ENCODE peak calls at places on chromosomes 13 and 19, in nine cellular contexts. One of them, this sample, is unnamed. For H3K4me1, the result is how much of the 10 kb centered on the place peaks cover.

GRCh38 chr19:55113570-55114039 is 3.8 kb downstream of the PPP1R12C start:
- DNase-seq in A549: peak
- DNase-seq in PC-9: no peak
- DNase-seq in heart right ventricle: peak
- DNase-seq in H9: peak
- DNase-seq in lower lobe of right lung: peak
- DNase-seq in hepatocyte: peak
- DNase-seq in HepG2: peak
- DNase-seq in CD8-positive, alpha-beta T cell: no peak
- DNase-seq in this sample: no peak

GRCh38 chr13:79936368-79937136 is 404.4 kb downstream of the SPRY2 start:
- DNase-seq in A549: peak
- DNase-seq in PC-9: peak
- DNase-seq in heart right ventricle: no peak
- DNase-seq in H9: no peak
- DNase-seq in lower lobe of right lung: no peak
- DNase-seq in hepatocyte: peak
- DNase-seq in HepG2: peak
- DNase-seq in CD8-positive, alpha-beta T cell: no peak
- DNase-seq in this sample: peak

GRCh38 chr19:7908078-7908699 is 4.5 kb downstream of the MAP2K7 start:
- DNase-seq in A549: no peak
- DNase-seq in PC-9: no peak
- DNase-seq in heart right ventricle: no peak
- DNase-seq in H9: no peak
- DNase-seq in lower lobe of right lung: no peak
- DNase-seq in hepatocyte: no peak
- DNase-seq in HepG2: no peak
- DNase-seq in CD8-positive, alpha-beta T cell: no peak
- DNase-seq in this sample: no peak

GRCh38 chr13:29021311-29021710 is 201.2 kb downstream of the MTUS2 start:
- DNase-seq in A549: no peak
- DNase-seq in PC-9: no peak
- DNase-seq in heart right ventricle: no peak
- DNase-seq in H9: no peak
- DNase-seq in lower lobe of right lung: no peak
- DNase-seq in hepatocyte: no peak
- DNase-seq in HepG2: no peak
- DNase-seq in CD8-positive, alpha-beta T cell: no peak
- DNase-seq in this sample: no peak

GRCh38 chr19:1081301-1082164 is 13.6 kb downstream of the POLR2E start:
- DNase-seq in A549: no peak
- DNase-seq in PC-9: no peak
- DNase-seq in heart right ventricle: peak
- DNase-seq in H9: no peak
- DNase-seq in lower lobe of right lung: no peak
- DNase-seq in hepatocyte: peak
- DNase-seq in HepG2: no peak
- DNase-seq in CD8-positive, alpha-beta T cell: no peak
- DNase-seq in this sample: no peak

GRCh38 chr13:40220299-40220935 is 446.0 kb downstream of the FOXO1 start:
- DNase-seq in A549: no peak
- DNase-seq in PC-9: no peak
- DNase-seq in heart right ventricle: no peak
- DNase-seq in H9: no peak
- DNase-seq in lower lobe of right lung: no peak
- DNase-seq in hepatocyte: no peak
- DNase-seq in HepG2: no peak
- DNase-seq in CD8-positive, alpha-beta T cell: no peak
- DNase-seq in this sample: no peak

GRCh38 chr19:7679017-7679720 is 1.5 kb upstream of the TRAPPC5 start:
- DNase-seq in A549: no peak
- DNase-seq in PC-9: no peak
- DNase-seq in heart right ventricle: no peak
- DNase-seq in H9: no peak
- DNase-seq in lower lobe of right lung: peak
- DNase-seq in hepatocyte: no peak
- DNase-seq in HepG2: peak
- DNase-seq in CD8-positive, alpha-beta T cell: peak
- DNase-seq in this sample: peak

GRCh38 chr19:4523306-4524110 is 5.2 kb upstream of the PLIN4 start:
- DNase-seq in A549: peak
- DNase-seq in PC-9: peak
- DNase-seq in heart right ventricle: peak
- DNase-seq in H9: peak
- DNase-seq in lower lobe of right lung: peak
- DNase-seq in hepatocyte: no peak
- DNase-seq in HepG2: peak
- DNase-seq in CD8-positive, alpha-beta T cell: peak
- DNase-seq in this sample: peak

GRCh38 chr19:5665781-5666513 is 14.4 kb downstream of the MICOS13 start:
- DNase-seq in A549: peak
- DNase-seq in PC-9: no peak
- DNase-seq in heart right ventricle: no peak
- DNase-seq in H9: no peak
- DNase-seq in lower lobe of right lung: peak
- DNase-seq in hepatocyte: no peak
- DNase-seq in HepG2: peak
- DNase-seq in CD8-positive, alpha-beta T cell: no peak
- DNase-seq in this sample: peak

GRCh38 chr13:101514695-101515275 is 62.3 kb downstream of the ITGBL1 start:
- DNase-seq in A549: peak
- DNase-seq in PC-9: peak
- DNase-seq in heart right ventricle: no peak
- DNase-seq in H9: no peak
- DNase-seq in lower lobe of right lung: no peak
- DNase-seq in hepatocyte: peak
- DNase-seq in HepG2: peak
- DNase-seq in CD8-positive, alpha-beta T cell: peak
- DNase-seq in this sample: peak

DNA sequence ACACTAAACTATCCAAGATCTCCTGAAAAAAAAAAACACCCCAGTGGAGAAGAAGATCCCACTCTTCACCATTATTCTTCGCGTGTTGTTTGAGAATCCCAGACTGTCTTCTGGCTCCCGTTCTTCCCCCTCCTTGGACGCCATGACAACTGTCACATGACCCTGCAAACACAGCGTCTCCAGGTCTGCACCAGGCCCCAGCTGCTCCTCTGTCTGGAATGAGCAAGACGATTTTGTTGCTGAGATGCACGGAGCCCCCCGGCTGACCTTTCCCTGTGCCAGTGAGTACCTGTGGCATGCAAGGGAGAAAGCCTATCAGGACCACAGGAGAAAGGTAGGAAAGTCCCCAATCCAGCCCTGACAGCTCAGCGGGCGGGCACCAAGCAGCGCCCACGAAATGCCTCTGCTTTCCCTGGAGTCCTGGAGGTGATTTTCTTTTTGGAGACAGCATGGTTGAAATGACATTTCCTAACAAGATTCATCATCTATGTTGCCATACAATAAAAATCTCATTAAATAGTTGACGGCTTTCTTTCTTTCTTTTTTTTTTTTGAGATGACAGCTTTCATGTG is at the start of gene CFAP97D2:
- DNase-seq in A549: no peak
- DNase-seq in PC-9: no peak
- DNase-seq in heart right ventricle: no peak
- DNase-seq in H9: no peak
- DNase-seq in lower lobe of right lung: no peak
- DNase-seq in hepatocyte: no peak
- DNase-seq in HepG2: no peak
- DNase-seq in CD8-positive, alpha-beta T cell: no peak
- DNase-seq in this sample: no peak
- H3K4me1 ChIP-seq in A549: under half
- H3K4me1 ChIP-seq in PC-9: under half
- H3K4me1 ChIP-seq in heart right ventricle: under half
- H3K4me1 ChIP-seq in H9: under half
- H3K4me1 ChIP-seq in lower lobe of right lung: under half
- H3K4me1 ChIP-seq in hepatocyte: under half
- H3K4me1 ChIP-seq in HepG2: under half
- H3K4me1 ChIP-seq in CD8-positive, alpha-beta T cell: under half
- H3K4me1 ChIP-seq in this sample: under half

GRCh38 chr19:49613374-49613773 is 22.4 kb downstream of the PRR12 start:
- DNase-seq in A549: peak
- DNase-seq in PC-9: peak
- DNase-seq in heart right ventricle: no peak
- DNase-seq in H9: no peak
- DNase-seq in lower lobe of right lung: no peak
- DNase-seq in hepatocyte: peak
- DNase-seq in HepG2: no peak
- DNase-seq in CD8-positive, alpha-beta T cell: no peak
- DNase-seq in this sample: peak

GRCh38 chr19:49615861-49616260 is 24.1 kb downstream of the RRAS start:
- DNase-seq in A549: no peak
- DNase-seq in PC-9: no peak
- DNase-seq in heart right ventricle: no peak
- DNase-seq in H9: no peak
- DNase-seq in lower lobe of right lung: no peak
- DNase-seq in hepatocyte: no peak
- DNase-seq in HepG2: no peak
- DNase-seq in CD8-positive, alpha-beta T cell: no peak
- DNase-seq in this sample: no peak

GRCh38 chr19:49616945-49617344 is 23.0 kb downstream of the RRAS start:
- DNase-seq in A549: no peak
- DNase-seq in PC-9: no peak
- DNase-seq in heart right ventricle: no peak
- DNase-seq in H9: no peak
- DNase-seq in lower lobe of right lung: no peak
- DNase-seq in hepatocyte: no peak
- DNase-seq in HepG2: no peak
- DNase-seq in CD8-positive, alpha-beta T cell: no peak
- DNase-seq in this sample: no peak

GRCh38 chr19:49616532-49616931 is 23.4 kb downstream of the RRAS start:
- DNase-seq in A549: no peak
- DNase-seq in PC-9: no peak
- DNase-seq in heart right ventricle: no peak
- DNase-seq in H9: no peak
- DNase-seq in lower lobe of right lung: no peak
- DNase-seq in hepatocyte: no peak
- DNase-seq in HepG2: no peak
- DNase-seq in CD8-positive, alpha-beta T cell: no peak
- DNase-seq in this sample: no peak

DNA sequence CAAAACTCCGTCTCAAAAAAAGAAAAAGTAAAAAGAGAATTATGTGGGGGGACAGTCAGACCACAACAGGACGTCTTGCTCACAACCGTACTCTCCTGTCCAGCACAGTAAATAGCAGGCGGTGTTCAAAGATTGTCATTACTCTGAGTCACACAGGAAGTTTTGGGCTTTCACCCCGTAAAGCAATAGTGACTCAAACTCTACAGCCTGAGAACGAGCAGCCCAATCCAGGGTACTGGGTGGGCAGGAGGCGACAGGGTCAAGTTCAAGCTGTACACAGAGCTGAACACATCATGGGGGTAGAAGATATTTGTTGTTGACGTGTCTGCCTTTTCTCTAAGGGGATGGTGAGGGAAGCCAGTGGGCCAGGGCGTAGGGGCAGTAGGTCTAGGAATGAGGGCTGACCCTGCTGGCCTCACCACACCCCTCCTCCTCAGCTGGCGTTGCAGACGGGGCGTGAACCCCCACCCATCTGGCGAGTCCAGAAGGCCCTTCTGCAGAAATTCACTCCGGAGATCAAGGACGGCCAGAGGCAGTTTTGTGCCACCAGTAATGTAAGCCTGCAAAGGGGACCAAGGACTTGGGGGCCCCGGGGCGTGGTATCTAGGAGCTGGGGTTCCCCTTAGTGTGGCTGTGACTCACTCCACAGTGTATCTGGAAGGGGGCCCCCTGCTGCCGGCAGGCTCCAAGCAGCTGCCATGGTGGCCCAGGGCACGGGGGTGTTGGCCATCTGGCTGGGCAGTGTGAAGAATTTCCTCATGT is 23.3 kb downstream of the PRR12 start:
- DNase-seq in A549: peak
- DNase-seq in PC-9: peak
- DNase-seq in heart right ventricle: no peak
- DNase-seq in H9: no peak
- DNase-seq in lower lobe of right lung: no peak
- DNase-seq in hepatocyte: no peak
- DNase-seq in HepG2: peak
- DNase-seq in CD8-positive, alpha-beta T cell: no peak
- DNase-seq in this sample: peak
- TF ChIP-seq CTCF in A549: peak
- TF ChIP-seq CTCF in PC-9: peak
- TF ChIP-seq CTCF in heart right ventricle: no peak
- TF ChIP-seq CTCF in H9: no peak
- TF ChIP-seq CTCF in lower lobe of right lung: no peak
- TF ChIP-seq CTCF in hepatocyte: no peak
- TF ChIP-seq CTCF in HepG2: no peak
- TF ChIP-seq CTCF in CD8-positive, alpha-beta T cell: no peak
- TF ChIP-seq CTCF in this sample: peak

DNA sequence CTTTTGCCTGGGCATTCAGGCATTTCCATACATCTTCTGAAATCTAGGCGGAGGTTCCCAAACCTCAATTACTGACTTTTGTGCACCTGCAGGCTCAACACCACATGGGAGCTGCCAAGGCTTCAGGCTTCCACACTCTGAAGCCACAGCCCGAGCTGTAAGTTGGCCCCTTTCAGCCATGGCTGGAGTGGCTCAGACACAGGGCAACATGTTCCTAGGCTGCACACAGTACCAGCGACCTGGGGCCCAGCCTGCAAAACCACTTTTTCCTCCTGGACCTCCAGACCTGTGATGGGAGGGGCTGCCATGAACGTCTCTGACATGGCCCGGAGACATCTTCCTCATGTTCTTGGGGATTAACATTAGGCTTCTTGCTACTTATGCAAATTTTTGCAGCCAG is 1558.2 kb upstream of the PCDH20 start:
- DNase-seq in A549: no peak
- DNase-seq in PC-9: no peak
- DNase-seq in heart right ventricle: no peak
- DNase-seq in H9: no peak
- DNase-seq in lower lobe of right lung: no peak
- DNase-seq in hepatocyte: no peak
- DNase-seq in HepG2: no peak
- DNase-seq in CD8-positive, alpha-beta T cell: no peak
- DNase-seq in this sample: no peak
- H3K4me1 ChIP-seq in A549: under half
- H3K4me1 ChIP-seq in PC-9: under half
- H3K4me1 ChIP-seq in heart right ventricle: under half
- H3K4me1 ChIP-seq in H9: under half
- H3K4me1 ChIP-seq in lower lobe of right lung: under half
- H3K4me1 ChIP-seq in hepatocyte: under half
- H3K4me1 ChIP-seq in HepG2: under half
- H3K4me1 ChIP-seq in CD8-positive, alpha-beta T cell: under half
- H3K4me1 ChIP-seq in this sample: under half

DNA sequence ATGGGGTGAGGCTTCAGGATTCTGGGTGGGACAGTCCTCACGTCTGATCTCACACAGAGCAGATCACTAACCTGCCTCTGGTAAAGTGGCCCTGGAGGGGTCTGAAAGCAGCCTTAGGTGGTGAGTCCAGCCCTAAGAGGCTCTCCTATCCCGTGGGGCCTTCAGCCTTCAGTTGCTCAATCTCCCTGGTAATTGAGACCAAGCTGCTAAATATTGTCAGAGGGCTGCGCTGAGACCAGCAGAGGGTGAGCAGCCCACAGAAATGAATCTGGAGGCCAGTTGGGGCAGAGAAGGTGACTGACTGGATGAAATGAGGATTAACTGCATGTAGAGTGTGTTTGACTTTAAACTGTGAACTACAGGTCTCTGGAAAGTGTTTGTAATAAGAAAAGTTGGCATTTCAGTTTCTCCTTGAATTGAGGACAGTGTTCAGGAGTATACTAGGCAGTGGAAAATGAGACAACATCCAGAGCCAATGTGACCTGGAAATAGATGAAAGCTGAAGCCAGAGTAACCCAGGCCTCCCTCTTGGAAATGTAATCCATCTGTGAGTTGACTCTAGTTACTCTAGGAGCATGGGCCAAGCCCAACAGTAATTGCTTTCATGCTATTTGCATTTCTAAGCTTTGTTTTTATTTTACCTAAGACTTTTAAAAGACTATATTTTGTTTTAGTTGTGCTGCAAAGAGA is 14.3 kb upstream of the HSPH1 start:
- DNase-seq in A549: no peak
- DNase-seq in PC-9: no peak
- DNase-seq in heart right ventricle: no peak
- DNase-seq in H9: no peak
- DNase-seq in lower lobe of right lung: no peak
- DNase-seq in hepatocyte: no peak
- DNase-seq in HepG2: peak
- DNase-seq in CD8-positive, alpha-beta T cell: no peak
- DNase-seq in this sample: no peak
- TF ChIP-seq CTCF in A549: no peak
- TF ChIP-seq CTCF in PC-9: no peak
- TF ChIP-seq CTCF in heart right ventricle: no peak
- TF ChIP-seq CTCF in H9: no peak
- TF ChIP-seq CTCF in lower lobe of right lung: no peak
- TF ChIP-seq CTCF in hepatocyte: no peak
- TF ChIP-seq CTCF in HepG2: peak
- TF ChIP-seq CTCF in CD8-positive, alpha-beta T cell: no peak
- TF ChIP-seq CTCF in this sample: no peak

This sample was measured in PC-3.